ENCODE peak calls at places on chromosomes 3 and 15, in five cellular contexts. F is GM20000; M is stimulated activated CD8-positive, alpha-beta memory T cell treated with anti-CD3 and anti-CD28 coated beads, Interleukin-4, amount 100 ng/mL, for 1 hour; U is nephron progenitor cell; Q is central memory CD4-positive, alpha-beta T cell. H is an unnamed sample.
A peak's percentile ranks its signal among the peaks of the same experiment; 100 is the strongest.

GRCh38 chr3:69201658-69202057 is 79.3 kb upstream of the LMOD3 start:
- DNase-seq in F (no peak), M (no peak), U (no peak), Q (no peak), H (no peak)

GRCh38 chr15:74842581-74843444 is at the start of gene ULK3:
- DNase-seq in F (peak; percentile 99), M (peak; percentile 77), U (peak; percentile 95), Q (peak; percentile 92), H (peak; percentile 95)

GRCh38 chr3:31462050-31462569 is 70.6 kb upstream of the STT3B start:
- DNase-seq in F (peak; percentile 43), M (no peak), U (no peak), Q (peak; percentile 84), H (peak; percentile 59)

GRCh38 chr3:127666684-127667083 is 6.1 kb upstream of the ABTB1 start:
- DNase-seq in F (no peak), M (no peak), U (no peak), Q (no peak), H (no peak)

GRCh38 chr3:57890874-57891273 is 117.3 kb upstream of the FLNB start:
- DNase-seq in F (no peak), M (no peak), U (no peak), Q (no peak), H (no peak)

GRCh38 chr3:14222900-14223594 is 44.4 kb downstream of the LSM3 start:
- DNase-seq in F (no peak), M (no peak), U (no peak), Q (no peak), H (no peak)

GRCh38 chr3:114527036-114527644 is 233.3 kb downstream of the TIGIT start:
- DNase-seq in F (peak; percentile 6), M (no peak), U (no peak), Q (no peak), H (no peak)

GRCh38 chr15:51161491-51162260 is 67.0 kb upstream of the TNFAIP8L3 start:
- DNase-seq in F (no peak), M (no peak), U (no peak), Q (no peak), H (no peak)

GRCh38 chr3:169420429-169420828 is 243.1 kb downstream of the MECOM start:
- DNase-seq in F (no peak), M (no peak), U (no peak), Q (no peak), H (no peak)

GRCh38 chr3:72137865-72138861 is 353.2 kb upstream of the PROK2 start:
- DNase-seq in F (no peak), M (no peak), U (no peak), Q (no peak), H (no peak)

GRCh38 chr3:184781801-184782200 is 30.2 kb upstream of the VPS8 start:
- DNase-seq in F (no peak), M (no peak), U (peak; percentile 30), Q (no peak), H (no peak)

GRCh38 chr3:162540421-162540820 is 1043.8 kb downstream of the OTOL1 start:
- DNase-seq in F (no peak), M (no peak), U (no peak), Q (no peak), H (no peak)

GRCh38 chr3:132981746-132982145 is 56.4 kb upstream of the TMEM108 start:
- DNase-seq in F (no peak), M (no peak), U (no peak), Q (no peak), H (no peak)

GRCh38 chr3:122092460-122093165 is 37.5 kb downstream of the CD86 start:
- DNase-seq in F (peak; percentile 50), M (no peak), U (no peak), Q (peak; percentile 4), H (no peak)

GRCh38 chr3:140509534-140509933 is 168.3 kb upstream of the TRIM42 start:
- DNase-seq in F (no peak), M (no peak), U (no peak), Q (no peak), H (no peak)

GRCh38 chr15:70257573-70258220 is 160.0 kb upstream of the TLE3 start:
- DNase-seq in F (no peak), M (no peak), U (no peak), Q (no peak), H (no peak)

GRCh38 chr3:21645121-21645897 is 105.7 kb downstream of the ZNF385D start:
- DNase-seq in F (no peak), M (no peak), U (no peak), Q (no peak), H (no peak)

GRCh38 chr3:51703776-51704510 is 2.9 kb upstream of the GRM2 start:
- DNase-seq in F (no peak), M (no peak), U (no peak), Q (no peak), H (no peak)

H was measured in naive B cell.